ENCODE peak calls at places on chromosomes 12 and 14, in six cellular contexts. A is ovary, K is Peyer's patch, F is K562, R is sigmoid colon, L is lower leg skin. Z is an unnamed sample.

GRCh38 chr14:100440207-100440631 is 117.1 kb downstream of the SLC25A47 start:
- DNase-seq in F (peak), R (peak), K (peak), L (peak), A (peak), Z (peak)

GRCh38 chr12:123992118-123992825 is 19.3 kb downstream of the ZNF664 start:
- DNase-seq in K (no peak), L (no peak), A (no peak), F (no peak), R (no peak), Z (no peak)

GRCh38 chr12:120583478-120584030 is 2.4 kb upstream of the POP5 start:
- DNase-seq in A (peak), L (peak), R (peak), F (peak), K (peak), Z (peak)

GRCh38 chr14:89654998-89655397 is 238.0 kb upstream of the FOXN3 start:
- DNase-seq in A (no peak), K (no peak), R (no peak), L (no peak), F (no peak), Z (no peak)

GRCh38 chr14:101582294-101582693 is 21.0 kb downstream of the DIO3 start:
- DNase-seq in A (peak), F (no peak), R (no peak), L (no peak), K (no peak), Z (no peak)

GRCh38 chr12:54824402-54824801 is 29.9 kb upstream of the MUCL1 start:
- DNase-seq in A (no peak), R (no peak), F (peak), K (no peak), L (no peak), Z (no peak)

GRCh38 chr12:70338531-70338930 is 27.6 kb upstream of the KCNMB4 start:
- DNase-seq in R (no peak), F (no peak), A (no peak), K (no peak), L (no peak), Z (no peak)

GRCh38 chr14:69259531-69260245 is at the start of gene GALNT16:
- DNase-seq in R (no peak), L (no peak), F (peak), A (no peak), K (no peak), Z (no peak)

GRCh38 chr14:24329073-24329663 is 5.7 kb downstream of the ADCY4 start:
- DNase-seq in R (no peak), A (no peak), F (no peak), K (no peak), L (no peak), Z (no peak)

GRCh38 chr14:72634910-72635647 is 258.8 kb downstream of the DPF3 start:
- DNase-seq in K (no peak), A (no peak), L (no peak), R (no peak), F (no peak), Z (no peak)

DNA sequence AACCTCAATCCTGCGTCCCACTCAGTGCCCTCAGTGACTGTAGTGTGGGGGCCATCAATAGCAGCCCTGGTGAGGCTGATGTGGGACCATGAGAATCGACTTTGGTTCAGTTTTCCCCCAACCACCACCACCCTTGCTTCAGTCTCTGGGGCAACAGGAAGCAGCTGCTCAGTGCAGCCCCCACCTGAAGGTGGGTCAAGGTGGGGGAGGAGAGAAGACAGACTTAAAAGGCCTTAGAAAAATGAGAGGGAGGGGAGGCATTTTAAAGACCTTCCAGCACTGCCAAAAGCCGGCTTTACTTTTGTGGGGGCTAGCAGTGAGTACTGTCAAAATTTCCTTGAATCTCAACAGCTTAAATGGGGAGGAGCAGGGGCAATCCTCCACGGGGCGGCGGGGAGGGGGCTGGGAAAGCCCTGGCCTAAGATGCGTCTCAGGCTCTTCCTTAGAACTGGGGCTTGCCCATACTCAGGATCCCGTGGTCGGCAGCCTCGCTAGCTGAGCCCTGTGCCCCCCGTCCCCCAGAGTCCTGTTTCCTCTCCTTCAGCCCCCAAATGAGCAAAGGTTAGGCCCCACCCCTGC is 5.5 kb upstream of the BAZ2A start:
- DNase-seq in R (no peak), A (no peak), K (peak), F (no peak), L (no peak), Z (no peak)
- TF ChIP-seq POLR2A in R (no peak), A (no peak), K (no peak), F (no peak), L (no peak), Z (no peak)

GRCh38 chr12:6536894-6537579 is 2.7 kb downstream of the GAPDH start:
- DNase-seq in F (no peak), A (peak), L (no peak), R (peak), K (no peak), Z (no peak)
- TF ChIP-seq POLR2A in F (peak), A (no peak), L (no peak), R (no peak), K (no peak), Z (no peak)

DNA sequence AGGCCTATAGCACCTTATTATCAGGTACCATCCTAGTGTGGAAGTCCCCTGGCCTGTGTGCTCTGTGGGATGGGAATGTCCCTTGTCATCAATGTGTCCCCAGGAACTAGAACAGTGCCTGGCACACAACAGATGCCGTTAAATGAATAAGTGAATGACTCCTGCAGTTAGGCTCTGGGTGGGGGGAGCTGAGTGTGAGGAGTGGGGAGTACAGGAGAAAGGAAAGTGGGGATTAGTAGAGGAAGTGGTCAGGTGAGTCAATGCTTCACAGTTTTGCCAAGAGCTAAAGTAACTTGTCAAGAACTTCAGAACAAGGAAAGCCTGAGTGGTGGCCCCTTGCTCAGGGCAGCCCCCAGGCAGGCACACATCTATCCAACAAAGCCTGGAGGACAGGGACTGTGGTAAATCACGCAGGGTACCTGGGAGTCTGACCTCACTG is 33.4 kb downstream of the DAD1 start:
- DNase-seq in R (no peak), L (no peak), K (peak), F (no peak), A (no peak), Z (no peak)
- TF ChIP-seq POLR2A in R (no peak), L (no peak), K (no peak), F (no peak), A (no peak), Z (no peak)

DNA sequence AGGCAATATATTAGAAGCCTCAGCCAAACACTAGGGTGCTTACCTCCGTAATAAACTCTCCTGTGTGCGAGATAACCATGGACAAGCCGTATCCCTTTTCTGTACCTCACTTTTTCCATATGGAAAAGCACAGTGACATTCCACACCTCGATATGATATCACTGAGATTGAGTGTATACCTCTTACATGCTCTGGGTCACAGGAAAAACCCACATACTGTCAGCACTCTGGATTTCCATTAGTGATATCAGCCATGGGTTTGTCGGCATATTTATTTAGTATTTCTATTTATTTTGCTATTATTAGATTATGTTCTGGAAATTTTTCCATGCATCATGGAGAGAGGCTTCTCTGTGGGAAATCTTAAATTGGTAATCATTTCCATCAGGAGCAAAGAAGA is 28.0 kb upstream of the DAAM1 start:
- DNase-seq in F (no peak), K (no peak), R (no peak), L (no peak), A (no peak), Z (no peak)
- TF ChIP-seq POLR2A in F (no peak), K (no peak), R (no peak), L (no peak), A (no peak), Z (no peak)

GRCh38 chr12:118371354-118372282 is 1.1 kb downstream of the TAOK3 start:
- DNase-seq in K (peak), A (peak), F (no peak), R (peak), L (no peak), Z (peak)
- TF ChIP-seq POLR2A in K (no peak), A (no peak), F (no peak), R (no peak), L (no peak), Z (no peak)

Z was measured in erythroblast.